ENCODE peak calls at places on chromosomes 16 and 17, in five cellular contexts. P, O, K, L and U are unnamed samples.

GRCh38 chr16:7508656-7509055 is 176.0 kb downstream of the RBFOX1 start:
- DNase-seq in P (no peak), O (no peak), K (no peak), L (no peak), U (no peak)

GRCh38 chr17:15169676-15170075 is 95.5 kb downstream of the PMP22 start:
- DNase-seq in P (no peak), O (peak), K (no peak), L (peak), U (no peak)

GRCh38 chr16:80614908-80615696 is 74.3 kb downstream of the DYNLRB2 start:
- DNase-seq in P (no peak), O (peak), K (peak), L (peak), U (peak)

GRCh38 chr16:46650224-46650623 is 29.0 kb upstream of the SHCBP1 start:
- DNase-seq in P (no peak), O (no peak), K (no peak), L (no peak), U (no peak)

GRCh38 chr17:81440511-81441244 is 45.4 kb downstream of the BAHCC1 start:
- DNase-seq in P (no peak), O (no peak), K (peak), L (no peak), U (no peak)

GRCh38 chr17:40304464-40304863 is 4.5 kb upstream of the RARA start:
- DNase-seq in P (no peak), O (no peak), K (no peak), L (no peak), U (no peak)

GRCh38 chr16:85126383-85126730 is 14.1 kb upstream of the CIBAR2 start:
- DNase-seq in P (no peak), O (no peak), K (no peak), L (no peak), U (no peak)

GRCh38 chr17:43591750-43592562 is 45.8 kb upstream of the ETV4 start:
- DNase-seq in P (no peak), O (no peak), K (no peak), L (no peak), U (no peak)

GRCh38 chr16:27273330-27273669 is 4.7 kb upstream of the NSMCE1 start:
- DNase-seq in P (no peak), O (no peak), K (no peak), L (no peak), U (no peak)

GRCh38 chr17:80388601-80389000 is 26.4 kb upstream of the ENDOV start:
- DNase-seq in P (no peak), O (no peak), K (no peak), L (no peak), U (no peak)

GRCh38 chr17:40175928-40176327 is 1.3 kb upstream of the RAPGEFL1 start:
- DNase-seq in P (no peak), O (no peak), K (no peak), L (no peak), U (no peak)

GRCh38 chr17:59154335-59154720 is 658 bp downstream of the SKA2 start:
- DNase-seq in P (peak), O (no peak), K (no peak), L (no peak), U (peak)